ENCODE peak calls at places on chromosome 17, in eight cellular contexts. L, K, Y, U, G, P, J and H are unnamed samples. For H3K4me1, the result is how much of the 10 kb centered on the place peaks cover.

GRCh38 chr17:50027639-50028206 is 28.2 kb upstream of the ITGA3 start:
- DNase-seq in L (peak), K (peak), Y (peak), U (peak), G (peak), P (no peak), J (peak), H (peak)

GRCh38 chr17:47716381-47716780 is 16.7 kb upstream of the TBX21 start:
- DNase-seq in L (no peak), K (no peak), Y (no peak), U (no peak), G (no peak), P (no peak), J (no peak), H (no peak)

GRCh38 chr17:79919164-79919585 is 79.9 kb upstream of the CBX4 start:
- DNase-seq in L (peak), K (no peak), Y (peak), U (peak), G (peak), P (no peak), J (peak), H (peak)

GRCh38 chr17:52159159-52159809 is 770 bp upstream of the CA10 start:
- DNase-seq in L (no peak), K (no peak), Y (no peak), U (no peak), G (no peak), P (no peak), J (no peak), H (no peak)

GRCh38 chr17:35433075-35433894 is 985 bp upstream of the SLFN12 start:
- DNase-seq in L (peak), K (peak), Y (peak), U (peak), G (peak), P (peak), J (peak), H (peak)

GRCh38 chr17:55722742-55723487 is at the start of gene TMEM100:
- DNase-seq in L (no peak), K (peak), Y (no peak), U (no peak), G (no peak), P (no peak), J (peak), H (peak)

GRCh38 chr17:48352630-48353029 is 77.4 kb downstream of the SKAP1 start:
- DNase-seq in L (no peak), K (peak), Y (no peak), U (no peak), G (no peak), P (no peak), J (no peak), H (no peak)

GRCh38 chr17:15169676-15170075 is 95.5 kb downstream of the PMP22 start:
- DNase-seq in L (no peak), K (peak), Y (no peak), U (no peak), G (no peak), P (no peak), J (no peak), H (no peak)

GRCh38 chr17:71828182-71828596 is 292.6 kb upstream of the SOX9 start:
- DNase-seq in L (no peak), K (no peak), Y (no peak), U (no peak), G (no peak), P (peak), J (no peak), H (no peak)

GRCh38 chr17:48532261-48532660 is 1.4 kb upstream of the HOXB1 start:
- DNase-seq in L (peak), K (no peak), Y (no peak), U (no peak), G (no peak), P (no peak), J (no peak), H (no peak)

GRCh38 chr17:15289285-15290185 is 24.4 kb upstream of the PMP22 start:
- DNase-seq in L (no peak), K (peak), Y (no peak), U (no peak), G (no peak), P (no peak), J (no peak), H (no peak)

GRCh38 chr17:8935194-8935593 is 30.3 kb downstream of the PIK3R5 start:
- DNase-seq in L (no peak), K (no peak), Y (no peak), U (no peak), G (no peak), P (no peak), J (no peak), H (no peak)

GRCh38 chr17:59329558-59330313 is 1.7 kb upstream of the YPEL2 start:
- DNase-seq in L (peak), K (peak), Y (peak), U (no peak), G (no peak), P (peak), J (peak), H (peak)

GRCh38 chr17:2964028-2964356 is 99.4 kb downstream of the OR1D5 start:
- DNase-seq in L (no peak), K (no peak), Y (no peak), U (no peak), G (no peak), P (no peak), J (no peak), H (peak)

GRCh38 chr17:63700528-63701441 is 860 bp upstream of the LIMD2 start:
- DNase-seq in L (peak), K (peak), Y (peak), U (peak), G (peak), P (peak), J (peak), H (peak)

GRCh38 chr17:11996722-11997146 is 541 bp downstream of the ZNF18 start:
- DNase-seq in L (peak), K (peak), Y (peak), U (no peak), G (peak), P (no peak), J (no peak), H (peak)

GRCh38 chr17:5563451-5563850 is 20.9 kb downstream of the NLRP1 start:
- DNase-seq in L (no peak), K (no peak), Y (no peak), U (no peak), G (no peak), P (no peak), J (no peak), H (no peak)

GRCh38 chr17:18186271-18186982 is 2.8 kb downstream of the ALKBH5 start:
- DNase-seq in L (no peak), K (peak), Y (no peak), U (no peak), G (no peak), P (no peak), J (peak), H (no peak)

GRCh38 chr17:74758846-74759163 is 10.4 kb downstream of the NHERF1 start:
- DNase-seq in L (peak), K (no peak), Y (peak), U (no peak), G (no peak), P (no peak), J (no peak), H (no peak)

GRCh38 chr17:74756891-74757290 is 8.5 kb downstream of the NHERF1 start:
- DNase-seq in L (no peak), K (no peak), Y (no peak), U (no peak), G (no peak), P (no peak), J (no peak), H (no peak)

GRCh38 chr17:74759243-74759801 is 10.9 kb downstream of the NHERF1 start:
- DNase-seq in L (peak), K (no peak), Y (no peak), U (no peak), G (no peak), P (no peak), J (no peak), H (no peak)

GRCh38 chr17:74757502-74757901 is 9.1 kb downstream of the NHERF1 start:
- DNase-seq in L (no peak), K (no peak), Y (peak), U (peak), G (no peak), P (no peak), J (no peak), H (peak)

DNA sequence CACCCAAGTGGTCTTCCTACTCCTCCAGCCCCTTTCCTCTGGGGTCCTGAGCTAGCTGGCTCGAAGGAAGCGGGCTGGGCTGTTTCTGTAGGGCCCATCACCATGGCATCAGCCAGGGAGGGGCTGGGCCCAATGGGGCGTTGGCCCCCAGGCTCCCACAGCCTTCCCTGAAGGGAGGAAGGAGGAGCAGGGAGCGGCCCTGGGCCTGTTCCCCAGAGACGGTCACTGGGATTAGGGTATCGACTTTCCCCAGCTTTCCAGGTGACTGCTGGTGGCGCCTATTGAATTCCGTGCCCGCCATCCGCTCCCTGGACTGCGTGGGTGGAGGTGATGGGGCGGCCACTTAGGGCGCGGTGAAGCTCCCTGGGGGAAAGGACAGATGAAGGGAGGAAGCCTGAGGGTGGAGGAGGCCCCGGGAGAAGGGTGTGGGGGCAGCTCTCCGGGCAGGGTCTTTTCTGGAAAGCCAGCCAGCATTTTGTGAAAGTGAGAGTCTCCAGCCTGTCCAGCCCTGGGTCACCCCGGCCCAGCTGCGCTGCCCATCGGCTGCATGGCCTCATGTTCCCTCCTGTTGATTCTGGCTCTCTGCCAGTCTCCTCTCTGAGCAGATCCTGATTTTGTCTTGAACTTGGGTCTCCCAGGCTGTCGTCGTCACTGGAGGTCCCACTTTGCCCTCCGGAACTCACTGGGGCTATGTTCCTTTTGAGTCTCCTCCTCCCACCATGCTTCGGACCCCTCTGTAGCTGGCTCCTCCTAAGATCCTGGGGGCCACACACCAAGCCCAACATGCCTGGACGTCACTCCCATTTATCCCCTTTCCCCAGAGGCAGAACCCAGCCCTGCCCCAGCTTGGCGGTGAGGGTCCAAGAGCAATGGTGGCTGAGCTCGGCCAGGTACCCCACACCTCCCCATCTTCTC is 9.8 kb downstream of the NHERF1 start:
- DNase-seq in L (no peak), K (no peak), Y (peak), U (no peak), G (no peak), P (no peak), J (no peak), H (no peak)
- H3K4me3 ChIP-seq in L (no peak), K (no peak), Y (no peak), U (peak), G (no peak), P (no peak), J (no peak), H (no peak)

GRCh38 chr17:10072086-10072485 is 126.3 kb downstream of the GAS7 start:
- DNase-seq in L (no peak), K (no peak), Y (no peak), U (no peak), G (no peak), P (no peak), J (peak), H (no peak)
- H3K4me1 ChIP-seq in L (under half), K (under half), Y (under half), U (under half), G (under half), P (under half), J (under half), H (under half)

GRCh38 chr17:69913241-69914015 is 161.6 kb upstream of the KCNJ16 start:
- DNase-seq in L (no peak), K (peak), Y (peak), U (no peak), G (no peak), P (no peak), J (no peak), H (no peak)
- H3K4me3 ChIP-seq in L (no peak), K (no peak), Y (no peak), U (no peak), G (peak), P (no peak), J (no peak), H (peak)

GRCh38 chr17:75703191-75703590 is 18.1 kb upstream of the ITGB4 start:
- DNase-seq in L (no peak), K (no peak), Y (no peak), U (no peak), G (no peak), P (no peak), J (no peak), H (no peak)

GRCh38 chr17:75704963-75705875 is 16.0 kb upstream of the ITGB4 start:
- DNase-seq in L (no peak), K (no peak), Y (no peak), U (peak), G (no peak), P (no peak), J (no peak), H (no peak)

GRCh38 chr17:75701288-75701687 is 20.0 kb upstream of the ITGB4 start:
- DNase-seq in L (no peak), K (no peak), Y (no peak), U (peak), G (no peak), P (no peak), J (no peak), H (no peak)

GRCh38 chr17:75706042-75706728 is 15.1 kb upstream of the ITGB4 start:
- DNase-seq in L (no peak), K (no peak), Y (no peak), U (no peak), G (no peak), P (no peak), J (no peak), H (no peak)

DNA sequence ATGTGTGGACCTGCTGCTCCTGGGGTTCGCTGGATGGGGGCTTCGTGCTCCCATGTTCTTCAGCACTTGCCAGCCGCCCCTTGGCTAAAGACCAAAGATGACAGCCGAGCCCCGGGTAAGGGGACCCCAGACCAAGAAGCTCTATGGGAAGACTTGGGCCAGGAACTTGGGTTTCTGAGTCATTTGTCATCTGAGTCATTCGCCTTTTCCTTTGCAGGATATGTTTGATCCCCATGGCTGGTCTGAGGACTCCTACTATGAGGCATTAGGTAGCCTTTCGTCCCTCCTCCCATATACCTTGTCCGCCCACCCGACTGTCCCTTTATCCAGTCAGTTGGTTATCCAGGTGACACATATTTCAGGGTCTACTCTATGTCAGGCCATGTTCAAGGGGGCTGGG is 17.7 kb upstream of the ITGB4 start:
- DNase-seq in L (no peak), K (no peak), Y (no peak), U (no peak), G (no peak), P (no peak), J (no peak), H (no peak)
- H3K4me1 ChIP-seq in L (under half), K (half or more), Y (under half), U (under half), G (under half), P (under half), J (under half), H (under half)

GRCh38 chr17:13961262-13961661 is 108.0 kb upstream of the COX10 start:
- DNase-seq in L (no peak), K (no peak), Y (no peak), U (no peak), G (no peak), P (no peak), J (no peak), H (no peak)
- H3K4me3 ChIP-seq in L (no peak), K (no peak), Y (no peak), U (no peak), G (no peak), P (no peak), J (no peak), H (no peak)